ENCODE peak calls at places on chromosome 6, in ten cellular contexts. L is tibial artery; D is PC-9; S is heart left ventricle; A is foreskin keratinocyte; W is vagina; E is mesenchymal stem cell; K is colonic mucosa; Q is CD8-positive, alpha-beta T cell; I is uterus. P is an unnamed sample.

GRCh38 chr6:35485402-35485877 is 11.4 kb downstream of the TEAD3 start:
- DNase-seq in W (no peak), D (peak; percentile 79), S (no peak), L (no peak), E (peak; percentile 59), K (peak; percentile 81), Q (no peak), I (peak; percentile 74), A (peak; percentile 84), P (no peak)

GRCh38 chr6:74731921-74732320 is 473.9 kb downstream of the COL12A1 start:
- DNase-seq in D (no peak), S (no peak), E (peak; percentile 55), I (no peak), Q (no peak), W (no peak), L (no peak), K (no peak), A (no peak), P (no peak)

GRCh38 chr6:129284225-129284624 is 401.3 kb downstream of the LAMA2 start:
- DNase-seq in L (no peak), D (no peak), K (no peak), I (no peak), A (no peak), Q (no peak), E (no peak), S (no peak), W (no peak), P (no peak)

GRCh38 chr6:33785766-33786165 is 3.2 kb downstream of the LEMD2 start:
- DNase-seq in W (no peak), D (no peak), E (peak; percentile 38), I (no peak), L (no peak), A (no peak), Q (no peak), K (no peak), S (no peak), P (no peak)

GRCh38 chr6:33622456-33623431 is 1.6 kb downstream of the ITPR3 start:
- DNase-seq in D (peak; percentile 71), K (peak; percentile 72), W (no peak), Q (no peak), E (peak; percentile 52), A (peak; percentile 64), I (no peak), S (no peak), L (peak; percentile 43), P (no peak)

GRCh38 chr6:122839477-122839876 is 50.4 kb downstream of the SMPDL3A start:
- DNase-seq in D (peak; percentile 48), E (peak; percentile 66), S (no peak), Q (peak; percentile 43), K (peak; percentile 83), A (peak; percentile 46), L (peak; percentile 38), W (no peak), I (peak; percentile 44), P (peak; percentile 27)

GRCh38 chr6:25112207-25112874 is 166.8 kb upstream of the CARMIL1 start:
- DNase-seq in Q (no peak), D (no peak), A (peak; percentile 84), K (no peak), W (no peak), I (no peak), L (no peak), E (no peak), S (no peak), P (no peak)

GRCh38 chr6:16624631-16625299 is 136.5 kb downstream of the ATXN1 start:
- DNase-seq in I (no peak), S (no peak), A (peak; percentile 25), E (no peak), Q (no peak), D (no peak), K (no peak), W (no peak), L (no peak), P (no peak)

GRCh38 chr6:132161283-132161682 is 210.1 kb upstream of the CCN2 start:
- DNase-seq in A (peak; percentile 42), E (peak; percentile 59), D (no peak), K (no peak), W (no peak), Q (no peak), I (no peak), L (no peak), S (no peak), P (no peak)

GRCh38 chr6:156164701-156165454 is 612.3 kb upstream of the ARID1B start:
- DNase-seq in L (no peak), E (no peak), W (no peak), A (no peak), D (no peak), Q (no peak), S (no peak), K (no peak), I (no peak), P (no peak)

GRCh38 chr6:24492475-24492874 is 2.3 kb upstream of the ALDH5A1 start:
- DNase-seq in K (peak; percentile 32), A (no peak), E (no peak), W (no peak), D (no peak), Q (no peak), L (no peak), S (no peak), I (no peak), P (no peak)

GRCh38 chr6:169779896-169780295 is 28.5 kb downstream of the ERMARD start:
- DNase-seq in A (no peak), D (no peak), E (no peak), W (peak; percentile 64), S (no peak), I (no peak), Q (no peak), L (no peak), K (peak; percentile 4), P (no peak)

GRCh38 chr6:64084201-64084663 is 448.6 kb downstream of the PHF3 start:
- DNase-seq in A (no peak), Q (no peak), D (no peak), W (no peak), L (no peak), I (no peak), E (peak; percentile 41), S (no peak), K (peak; percentile 37), P (no peak)

GRCh38 chr6:150032598-150032997 is 7.3 kb upstream of the RAET1L start:
- DNase-seq in E (no peak), Q (no peak), W (peak; percentile 52), K (no peak), D (no peak), A (no peak), L (no peak), I (no peak), S (no peak), P (no peak)

GRCh38 chr6:123520208-123520607 is 116.5 kb downstream of the TRDN start:
- DNase-seq in S (no peak), Q (no peak), I (no peak), L (no peak), E (peak; percentile 36), A (no peak), D (no peak), K (no peak), W (no peak), P (no peak)

GRCh38 chr6:22613695-22614094 is 44.3 kb downstream of the HDGFL1 start:
- DNase-seq in E (peak; percentile 97), K (no peak), Q (no peak), W (no peak), S (no peak), A (peak; percentile 79), L (no peak), I (no peak), D (no peak), P (no peak)

GRCh38 chr6:107618672-107619071 is 128.8 kb downstream of the SOBP start:
- DNase-seq in D (peak; percentile 18), A (no peak), I (no peak), S (no peak), W (no peak), E (no peak), Q (peak; percentile 46), L (no peak), K (no peak), P (no peak)

GRCh38 chr6:142846459-142846831 is 98.5 kb downstream of the HIVEP2 start:
- DNase-seq in L (no peak), K (no peak), A (no peak), Q (no peak), E (peak; percentile 85), S (no peak), D (peak; percentile 46), I (no peak), W (no peak), P (no peak)
- H3K4me1 ChIP-seq in L (peaks cover 45% of the 10 kb centered on the region), K (peaks cover 11% of the 10 kb centered on the region), A (peaks cover 60% of the 10 kb centered on the region), Q (peaks cover 83% of the 10 kb centered on the region), E (peaks cover 13% of the 10 kb centered on the region), S (peaks cover 11% of the 10 kb centered on the region), D (peaks cover 84% of the 10 kb centered on the region), I (no peaks in the 10 kb centered on the region), W (peaks cover 53% of the 10 kb centered on the region), P (peaks cover 16% of the 10 kb centered on the region)

GRCh38 chr6:138540468-138540867 is 41.2 kb upstream of the NHSL1 start:
- DNase-seq in L (no peak), K (no peak), W (no peak), Q (no peak), E (peak; percentile 86), I (no peak), A (no peak), D (no peak), S (no peak), P (no peak)
- H3K4me1 ChIP-seq in L (peaks cover 6% of the 10 kb centered on the region), K (peaks cover 5% of the 10 kb centered on the region), W (peaks cover 14% of the 10 kb centered on the region), Q (no peaks in the 10 kb centered on the region), E (peaks cover 5% of the 10 kb centered on the region), I (no peaks in the 10 kb centered on the region), A (peaks cover 7% of the 10 kb centered on the region), D (no peaks in the 10 kb centered on the region), S (no peaks in the 10 kb centered on the region), P (no peaks in the 10 kb centered on the region)

GRCh38 chr6:20879526-20879925 is 345.3 kb downstream of the CDKAL1 start:
- DNase-seq in S (no peak), D (peak; percentile 40), E (peak; percentile 5), L (no peak), K (no peak), Q (no peak), A (no peak), I (no peak), W (no peak), P (no peak)
- H3K4me1 ChIP-seq in S (no peaks in the 10 kb centered on the region), D (peaks cover 42% of the 10 kb centered on the region), E (peaks cover 2% of the 10 kb centered on the region), L (peaks cover 15% of the 10 kb centered on the region), K (no peaks in the 10 kb centered on the region), Q (no peaks in the 10 kb centered on the region), A (peaks cover 17% of the 10 kb centered on the region), I (peaks cover 4% of the 10 kb centered on the region), W (peaks cover 27% of the 10 kb centered on the region), P (peaks cover 34% of the 10 kb centered on the region)

DNA sequence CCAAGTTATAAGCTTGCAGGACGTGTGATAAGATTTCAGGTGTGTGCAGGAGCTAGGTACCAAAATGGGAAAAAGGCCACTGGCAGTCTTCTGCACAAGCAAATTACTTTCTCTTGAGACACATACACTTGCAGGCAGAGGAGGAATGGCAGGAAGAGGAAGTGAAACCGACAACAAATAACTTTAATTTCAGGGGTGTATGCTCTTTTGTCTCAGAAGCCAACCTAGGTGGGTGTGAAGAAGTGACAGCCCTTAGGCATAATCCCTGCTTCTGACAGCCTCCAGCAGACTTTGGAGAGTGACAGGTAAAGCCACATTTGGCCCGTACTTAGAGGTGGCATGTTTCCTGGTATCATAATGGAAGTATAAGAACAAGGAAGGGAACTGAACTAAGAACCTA is 118.8 kb upstream of the TRAF3IP2 start:
- DNase-seq in A (no peak), I (no peak), S (no peak), D (no peak), L (no peak), K (no peak), E (no peak), W (no peak), Q (no peak), P (no peak)
- H3K4me1 ChIP-seq in A (no peaks in the 10 kb centered on the region), I (peaks cover 7% of the 10 kb centered on the region), S (no peaks in the 10 kb centered on the region), D (peaks cover 12% of the 10 kb centered on the region), L (peaks cover 8% of the 10 kb centered on the region), K (no peaks in the 10 kb centered on the region), E (peaks cover 2% of the 10 kb centered on the region), W (peaks cover 52% of the 10 kb centered on the region), Q (peaks cover 50% of the 10 kb centered on the region), P (no peaks in the 10 kb centered on the region)

P was measured in pancreas.